ENCODE peak calls at places on chromosome 4, in four cellular contexts. I is fibroblast of lung; H is effector memory CD4-positive, alpha-beta T cell; R is left lung. V is an unnamed sample.

GRCh38 chr4:173528378-173529321 is 1.4 kb downstream of the HAND2 start:
- DNase-seq in H (no peak), I (no peak), R (no peak), V (no peak)

GRCh38 chr4:72128741-72129140 is 96.9 kb downstream of the NPFFR2 start:
- DNase-seq in H (no peak), I (no peak), R (no peak), V (no peak)

GRCh38 chr4:128468485-128468989 is 180.9 kb upstream of the PGRMC2 start:
- DNase-seq in I (peak; percentile 100), H (no peak), R (no peak), V (no peak)

GRCh38 chr4:103046416-103047290 is 27.1 kb upstream of the SLC9B1 start:
- DNase-seq in R (no peak), I (peak; percentile 58), H (no peak), V (peak; percentile 53)

GRCh38 chr4:123505077-123505456 is 108.5 kb downstream of the SPRY1 start:
- DNase-seq in R (no peak), I (peak; percentile 52), H (no peak), V (no peak)

GRCh38 chr4:152255437-152255836 is 280.5 kb downstream of the FBXW7 start:
- DNase-seq in R (no peak), H (peak; percentile 42), I (peak; percentile 3), V (peak; percentile 58)

GRCh38 chr4:152885185-152885584 is 50.9 kb upstream of the FHDC1 start:
- DNase-seq in H (no peak), I (no peak), R (no peak), V (no peak)

GRCh38 chr4:33061727-33062126 is 2341.6 kb downstream of the PCDH7 start:
- DNase-seq in I (no peak), R (no peak), H (no peak), V (no peak)

GRCh38 chr4:53579826-53580225 is 11.5 kb downstream of the LNX1 start:
- DNase-seq in I (no peak), R (no peak), H (no peak), V (no peak)

GRCh38 chr4:37648084-37648817 is 37.9 kb downstream of the RELL1 start:
- DNase-seq in H (no peak), R (no peak), I (peak; percentile 96), V (no peak)

GRCh38 chr4:137519406-137519805 is 12.9 kb downstream of the PCDH18 start:
- DNase-seq in R (no peak), I (peak; percentile 71), H (no peak), V (no peak)

GRCh38 chr4:159010563-159011260 is 92.2 kb upstream of the RAPGEF2 start:
- DNase-seq in R (no peak), H (no peak), I (peak; percentile 91), V (no peak)

GRCh38 chr4:60655356-60655755 is 544.8 kb upstream of the ADGRL3 start:
- DNase-seq in R (no peak), H (no peak), I (peak; percentile 3), V (no peak)

GRCh38 chr4:111933703-111934102 is 211.6 kb upstream of the FAM241A start:
- DNase-seq in I (no peak), R (no peak), H (no peak), V (no peak)

GRCh38 chr4:134708026-134708425 is 506.4 kb upstream of the PABPC4L start:
- DNase-seq in H (no peak), I (peak; percentile 0), R (no peak), V (no peak)

GRCh38 chr4:145887241-145887964 is 51.2 kb downstream of the ZNF827 start:
- DNase-seq in R (no peak), H (no peak), I (peak; percentile 81), V (no peak)

GRCh38 chr4:165709973-165710526 is 163.0 kb upstream of the TLL1 start:
- DNase-seq in I (no peak), R (no peak), H (no peak), V (no peak)

GRCh38 chr4:176778491-176778890 is 14.2 kb downstream of the VEGFC start:
- DNase-seq in H (no peak), R (no peak), I (peak; percentile 84), V (no peak)

GRCh38 chr4:158649111-158649680 is 22.5 kb downstream of the C4orf46 start:
- DNase-seq in H (no peak), R (no peak), I (no peak), V (no peak)

GRCh38 chr4:183377491-183377890 is 55.3 kb upstream of the CLDN24 start:
- DNase-seq in I (no peak), R (no peak), H (no peak), V (no peak)

GRCh38 chr4:6263541-6264540 is 5.8 kb upstream of the WFS1 start:
- DNase-seq in R (peak; percentile 71), H (no peak), I (peak; percentile 68), V (no peak)

GRCh38 chr4:112284662-112285411 is 867 bp downstream of the TIFA start:
- DNase-seq in H (peak; percentile 31), I (peak; percentile 39), R (no peak), V (no peak)

GRCh38 chr4:40916218-40916555 is 166.4 kb downstream of the NSUN7 start:
- DNase-seq in I (peak; percentile 47), R (no peak), H (no peak), V (no peak)

GRCh38 chr4:36138221-36138620 is 106.1 kb downstream of the ARAP2 start:
- DNase-seq in R (no peak), I (peak; percentile 6), H (no peak), V (no peak)

DNA sequence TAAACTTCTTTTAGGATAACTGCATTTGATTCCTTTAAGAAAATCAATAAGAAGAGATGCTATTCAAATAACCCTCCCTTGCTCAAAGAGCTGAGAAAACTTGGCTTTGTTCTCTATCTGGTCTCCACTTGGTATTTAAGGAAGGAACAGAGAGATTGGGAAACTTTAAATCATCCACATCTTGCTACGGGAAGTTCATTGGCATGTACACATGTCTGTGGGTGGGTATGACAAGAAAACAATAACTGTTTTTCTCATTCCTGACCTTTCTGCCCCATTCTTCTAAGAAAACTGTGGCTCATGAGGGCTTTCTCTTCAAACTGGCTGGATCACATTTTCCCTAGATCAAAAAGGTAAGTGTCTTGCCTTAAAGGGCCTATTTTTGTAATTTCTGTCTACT is 6.0 kb downstream of the SEL1L3 start:
- DNase-seq in R (no peak), I (peak; percentile 11), H (no peak), V (no peak)
- H3K27ac ChIP-seq in R (no peak overlapping the region), I (no peak overlapping the region), H (peak overlapping the region; percentile 29), V (no peak overlapping the region)

DNA sequence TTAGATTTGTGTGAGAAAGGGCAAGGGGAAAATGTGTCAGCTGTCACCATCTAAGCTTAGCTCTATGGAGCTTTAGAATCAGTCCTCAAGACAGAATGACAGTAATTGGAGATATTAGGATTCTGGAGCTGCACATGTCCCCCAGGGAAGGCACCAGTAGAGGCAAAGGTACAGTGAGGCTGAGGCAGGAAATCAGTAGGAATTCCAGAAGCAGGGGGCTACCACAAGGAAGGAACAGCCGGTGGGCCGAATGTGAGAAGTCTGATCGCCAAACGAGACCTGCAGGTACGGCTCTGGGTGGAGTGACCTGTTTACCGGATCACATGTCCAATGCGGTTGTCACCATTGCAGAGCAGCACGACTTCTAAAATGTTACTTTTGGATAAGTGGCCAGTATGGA is 52.6 kb downstream of the RNF150 start:
- DNase-seq in I (no peak), H (no peak), R (no peak), V (no peak)
- H3K4me1 ChIP-seq in I (no peaks in the 10 kb centered on the region), H (no peaks in the 10 kb centered on the region), R (no peaks in the 10 kb centered on the region), V (no peaks in the 10 kb centered on the region)

GRCh38 chr4:113758361-113758760 is 3.2 kb downstream of the CAMK2D start:
- DNase-seq in R (no peak), H (no peak), I (no peak), V (no peak)

GRCh38 chr4:113760094-113760851 is 1.3 kb downstream of the CAMK2D start:
- DNase-seq in I (peak; percentile 67), R (peak; percentile 72), H (peak; percentile 12), V (no peak)

GRCh38 chr4:113759696-113760093 is 1.8 kb downstream of the CAMK2D start:
- DNase-seq in I (peak; percentile 33), R (no peak), H (no peak), V (no peak)

GRCh38 chr4:113757486-113757885 is 4.1 kb downstream of the CAMK2D start:
- DNase-seq in H (no peak), I (no peak), R (no peak), V (no peak)

DNA sequence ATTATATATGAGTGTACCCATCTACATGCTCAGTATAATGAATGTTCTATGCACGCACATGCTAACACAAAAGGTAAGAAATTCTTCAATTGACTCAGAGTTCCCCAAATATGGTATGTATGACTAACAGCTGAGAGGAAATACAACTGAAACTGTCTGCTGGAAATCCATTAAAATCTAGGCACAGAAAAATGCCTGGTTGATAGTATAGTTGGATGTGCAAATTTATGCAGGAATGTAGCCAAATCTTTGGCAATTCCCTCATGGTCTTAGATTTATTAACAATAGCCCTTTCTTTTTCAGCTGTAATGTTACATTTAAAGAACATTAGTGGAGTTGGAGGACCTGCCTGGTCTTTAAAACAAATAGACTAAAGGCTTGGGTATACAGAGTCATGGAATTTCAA is 5.5 kb downstream of the CAMK2D start:
- DNase-seq in H (no peak), I (peak; percentile 76), R (no peak), V (no peak)
- H3K4me3 ChIP-seq in H (no peak overlapping the region), I (no peak overlapping the region), R (no peak overlapping the region), V (no peak overlapping the region)

GRCh38 chr4:181659202-181659601 is 584.0 kb upstream of the TENM3 start:
- DNase-seq in I (peak; percentile 47), R (no peak), H (no peak), V (no peak)
- H3K27ac ChIP-seq in I (no peak overlapping the region), R (no peak overlapping the region), H (no peak overlapping the region), V (no peak overlapping the region)

GRCh38 chr4:7645956-7646355 is 211.2 kb upstream of the PSAPL1 start:
- DNase-seq in H (no peak), I (no peak), R (peak; percentile 58), V (no peak)
- H3K4me1 ChIP-seq in H (peaks cover 11% of the 10 kb centered on the region), I (peaks cover 18% of the 10 kb centered on the region), R (no peaks in the 10 kb centered on the region), V (no peaks in the 10 kb centered on the region)

GRCh38 chr4:15938182-15938581 is 358 bp downstream of the FGFBP1 start:
- DNase-seq in H (no peak), R (peak; percentile 81), I (no peak), V (no peak)

GRCh38 chr4:15934259-15934658 is 4.3 kb downstream of the FGFBP1 start:
- DNase-seq in I (no peak), H (no peak), R (no peak), V (no peak)

GRCh38 chr4:15936495-15936894 is 2.0 kb downstream of the FGFBP1 start:
- DNase-seq in I (no peak), H (no peak), R (no peak), V (no peak)

GRCh38 chr4:15938640-15939039 is at the start of gene FGFBP1:
- DNase-seq in I (no peak), H (no peak), R (no peak), V (no peak)

DNA sequence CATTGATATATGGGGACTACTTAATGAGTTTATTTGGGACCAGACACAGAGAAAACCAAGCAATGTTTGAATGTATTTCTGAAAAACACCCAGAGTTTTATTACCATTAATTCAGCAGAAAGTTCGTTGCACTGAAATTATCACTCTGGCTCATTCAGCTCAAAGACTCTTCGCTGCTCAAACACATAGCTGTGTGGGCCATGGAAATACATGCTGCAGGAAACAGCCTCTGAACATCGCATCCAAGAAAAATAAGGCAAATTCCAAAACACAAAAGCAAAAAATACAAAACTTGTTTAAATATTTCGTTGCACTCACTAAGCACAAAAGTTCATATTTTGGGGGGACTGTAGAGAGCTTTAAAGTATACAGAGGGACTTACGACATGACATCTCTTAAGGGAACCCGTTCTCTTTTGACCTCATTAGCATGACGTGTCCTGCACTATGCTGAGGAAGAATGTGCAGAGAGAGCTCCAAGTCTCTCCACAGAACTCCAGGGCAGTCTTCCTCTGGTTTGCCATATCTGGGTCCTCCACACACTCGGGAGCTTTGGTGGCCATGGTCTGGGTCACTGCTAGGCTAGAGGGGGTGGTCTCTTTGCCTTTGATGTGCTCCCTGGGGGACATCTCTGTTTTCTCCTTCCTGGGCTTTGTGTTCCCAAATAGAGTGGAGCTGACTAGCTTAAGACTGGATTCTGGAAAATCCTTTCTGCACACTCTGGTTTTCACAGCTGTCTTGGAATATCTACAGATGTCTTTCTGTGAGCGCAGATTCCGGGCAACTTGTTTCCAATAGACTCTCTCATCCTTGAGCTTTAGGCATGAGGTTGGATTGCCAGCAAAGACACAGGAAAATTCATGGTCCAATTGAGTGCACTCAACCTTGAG is 2.8 kb downstream of the FGFBP1 start:
- DNase-seq in R (no peak), H (no peak), I (no peak), V (no peak)
- H3K4me3 ChIP-seq in R (no peak overlapping the region), H (no peak overlapping the region), I (no peak overlapping the region), V (no peak overlapping the region)